ENCODE peak calls at places on chromosomes 1 and 21, in ten cellular contexts. G, Z, U, X, N, P, I, V, L and R are unnamed samples.
A peak's percentile ranks its signal among the peaks of the same experiment; 100 is the strongest.

GRCh38 chr1:9133870-9134269 is 5.0 kb upstream of the GPR157 start:
- DNase-seq in G (no peak), Z (no peak), U (no peak), X (no peak), N (no peak), P (no peak), I (no peak), V (no peak), L (no peak), R (no peak)

GRCh38 chr1:59574085-59574484 is 240.7 kb upstream of the HOOK1 start:
- DNase-seq in G (peak; percentile 77), Z (no peak), U (no peak), X (no peak), N (peak; percentile 92), P (no peak), I (no peak), V (no peak), L (no peak), R (no peak)

GRCh38 chr1:201608635-201609395 is 69.9 kb downstream of the NAV1 start:
- DNase-seq in G (no peak), Z (no peak), U (no peak), X (no peak), N (no peak), P (no peak), I (no peak), V (no peak), L (no peak), R (no peak)

GRCh38 chr1:226064816-226065248 is 2.3 kb downstream of the H3-3A start:
- DNase-seq in G (peak; percentile 61), Z (peak; percentile 30), U (no peak), X (no peak), N (no peak), P (peak; percentile 60), I (peak; percentile 58), V (peak; percentile 25), L (no peak), R (no peak)

GRCh38 chr1:161088587-161089110 is 709 bp downstream of the NECTIN4 start:
- DNase-seq in G (peak; percentile 35), Z (peak; percentile 70), U (no peak), X (no peak), N (no peak), P (peak; percentile 35), I (no peak), V (no peak), L (no peak), R (no peak)

GRCh38 chr1:240385551-240385950 is 226.4 kb downstream of the GREM2 start:
- DNase-seq in G (no peak), Z (no peak), U (no peak), X (no peak), N (no peak), P (no peak), I (no peak), V (no peak), L (no peak), R (no peak)

GRCh38 chr21:43881918-43882317 is 16.9 kb downstream of the AGPAT3 start:
- DNase-seq in G (no peak), Z (no peak), U (no peak), X (no peak), N (no peak), P (no peak), I (no peak), V (no peak), L (no peak), R (no peak)

GRCh38 chr1:26358411-26359384 is 4.8 kb upstream of the CRYBG2 start:
- DNase-seq in G (no peak), Z (no peak), U (no peak), X (no peak), N (no peak), P (peak; percentile 79), I (peak; percentile 83), V (no peak), L (no peak), R (no peak)

GRCh38 chr1:1041092-1041503 is 21.2 kb downstream of the AGRN start:
- DNase-seq in G (no peak), Z (no peak), U (no peak), X (no peak), N (no peak), P (peak; percentile 90), I (no peak), V (no peak), L (no peak), R (no peak)

GRCh38 chr1:93253471-93253870 is 72.9 kb downstream of the CCDC18 start:
- DNase-seq in G (no peak), Z (no peak), U (no peak), X (no peak), N (no peak), P (no peak), I (no peak), V (no peak), L (no peak), R (no peak)

GRCh38 chr1:78275456-78275855 is 215.3 kb upstream of the PTGFR start:
- DNase-seq in G (no peak), Z (no peak), U (no peak), X (no peak), N (no peak), P (no peak), I (no peak), V (no peak), L (no peak), R (no peak)

GRCh38 chr1:217009376-217009775 is 286.1 kb upstream of the ESRRG start:
- DNase-seq in G (no peak), Z (no peak), U (no peak), X (no peak), N (no peak), P (no peak), I (peak; percentile 8), V (no peak), L (no peak), R (peak; percentile 43)

GRCh38 chr1:47262787-47263413 is 30.9 kb upstream of the TAL1 start:
- DNase-seq in G (peak; percentile 49), Z (peak; percentile 45), U (no peak), X (no peak), N (peak; percentile 4), P (peak; percentile 85), I (peak; percentile 53), V (peak; percentile 54), L (peak; percentile 33), R (peak; percentile 47)

GRCh38 chr1:197837911-197838310 is 62.6 kb upstream of the DENND1B start:
- DNase-seq in G (no peak), Z (no peak), U (no peak), X (no peak), N (no peak), P (no peak), I (no peak), V (no peak), L (no peak), R (no peak)

GRCh38 chr1:176789571-176790090 is 326.7 kb downstream of the PAPPA2 start:
- DNase-seq in G (no peak), Z (no peak), U (no peak), X (no peak), N (no peak), P (peak; percentile 53), I (no peak), V (no peak), L (no peak), R (no peak)

GRCh38 chr21:42621166-42621827 is 32.1 kb upstream of the PDE9A start:
- DNase-seq in G (no peak), Z (no peak), U (no peak), X (no peak), N (no peak), P (no peak), I (peak; percentile 58), V (no peak), L (no peak), R (no peak)

GRCh38 chr1:86156571-86157455 is at the start of gene COL24A1:
- DNase-seq in G (peak; percentile 54), Z (peak; percentile 41), U (no peak), X (no peak), N (no peak), P (peak; percentile 92), I (peak; percentile 14), V (peak; percentile 45), L (no peak), R (no peak)

GRCh38 chr1:63874278-63874880 is 100.6 kb downstream of the ROR1 start:
- DNase-seq in G (no peak), Z (no peak), U (no peak), X (no peak), N (no peak), P (no peak), I (no peak), V (no peak), L (no peak), R (no peak)

GRCh38 chr21:17725339-17725738 is 93.8 kb downstream of the C21orf91 start:
- DNase-seq in G (no peak), Z (no peak), U (no peak), X (no peak), N (no peak), P (no peak), I (no peak), V (peak; percentile 37), L (no peak), R (no peak)

GRCh38 chr1:89945852-89946476 is 48.9 kb upstream of the ZNF326 start:
- DNase-seq in G (no peak), Z (no peak), U (no peak), X (no peak), N (no peak), P (no peak), I (no peak), V (no peak), L (no peak), R (no peak)

GRCh38 chr1:8731162-8731561 is 86.3 kb downstream of the RERE start:
- DNase-seq in G (no peak), Z (no peak), U (no peak), X (no peak), N (no peak), P (no peak), I (no peak), V (no peak), L (no peak), R (no peak)

GRCh38 chr1:23854568-23854967 is 13.5 kb downstream of the FUCA1 start:
- DNase-seq in G (no peak), Z (no peak), U (no peak), X (no peak), N (no peak), P (no peak), I (no peak), V (no peak), L (no peak), R (no peak)

GRCh38 chr21:33539612-33540011 is 2.3 kb downstream of the GART start:
- DNase-seq in G (peak; percentile 24), Z (peak; percentile 74), U (no peak), X (no peak), N (no peak), P (no peak), I (no peak), V (no peak), L (no peak), R (no peak)

GRCh38 chr21:43192501-43193081 is 23.8 kb downstream of the CRYAA start:
- DNase-seq in G (no peak), Z (no peak), U (no peak), X (no peak), N (no peak), P (no peak), I (no peak), V (no peak), L (no peak), R (no peak)

GRCh38 chr1:15417365-15417934 is 7.8 kb downstream of the EFHD2 start:
- DNase-seq in G (peak; percentile 62), Z (peak; percentile 79), U (no peak), X (peak; percentile 15), N (peak; percentile 56), P (no peak), I (peak; percentile 80), V (no peak), L (no peak), R (no peak)

GRCh38 chr1:21869620-21870121 is 57.6 kb downstream of the LDLRAD2 start:
- DNase-seq in G (peak; percentile 77), Z (peak; percentile 99), U (no peak), X (peak; percentile 11), N (peak; percentile 57), P (no peak), I (peak; percentile 80), V (peak; percentile 56), L (peak; percentile 30), R (peak; percentile 6)

GRCh38 chr1:211359876-211360275 is 33.2 kb downstream of the TRAF5 start:
- DNase-seq in G (no peak), Z (no peak), U (no peak), X (no peak), N (no peak), P (no peak), I (no peak), V (no peak), L (no peak), R (no peak)

GRCh38 chr1:86339906-86340305 is 56.2 kb downstream of the ODF2L start:
- DNase-seq in G (no peak), Z (no peak), U (no peak), X (no peak), N (no peak), P (no peak), I (no peak), V (no peak), L (no peak), R (no peak)